ENCODE peak calls at places on chromosome 6, in nine cellular contexts. R is pancreas; Y is CD8-positive, alpha-beta T cell; P is thyroid gland; W is hepatocyte; M is neural progenitor cell; E is epithelial cell of esophagus; K is heart right ventricle; N is GM13976. B is an unnamed sample.

GRCh38 chr6:7633361-7633760 is 43.4 kb downstream of the SNRNP48 start:
- DNase-seq in P (no peak), E (no peak), M (no peak), N (no peak), W (no peak), Y (no peak), K (no peak), R (no peak), B (no peak)

GRCh38 chr6:102355578-102355977 is 962.1 kb downstream of the GRIK2 start:
- DNase-seq in E (no peak), K (no peak), M (no peak), R (no peak), W (no peak), N (no peak), Y (no peak), P (no peak), B (no peak)

GRCh38 chr6:111738631-111739030 is 133.0 kb upstream of the TRAF3IP2 start:
- DNase-seq in P (no peak), E (no peak), W (no peak), Y (no peak), N (no peak), R (no peak), K (no peak), M (no peak), B (no peak)

GRCh38 chr6:116461563-116462507 is 660 bp downstream of the CALHM6 start:
- DNase-seq in N (peak), Y (peak), P (peak), R (peak), E (peak), M (peak), W (peak), K (peak), B (peak)

GRCh38 chr6:75220365-75220764 is 14.5 kb upstream of the COL12A1 start:
- DNase-seq in Y (no peak), W (no peak), E (no peak), N (no peak), K (no peak), M (no peak), P (no peak), R (no peak), B (no peak)

GRCh38 chr6:168574699-168575195 is 133.8 kb downstream of the SMOC2 start:
- DNase-seq in E (no peak), M (peak), K (no peak), W (peak), Y (no peak), P (peak), N (no peak), R (no peak), B (no peak)

GRCh38 chr6:79810878-79811277 is 136.5 kb downstream of the ELOVL4 start:
- DNase-seq in N (no peak), M (peak), K (no peak), E (no peak), Y (no peak), W (no peak), P (peak), R (no peak), B (no peak)

GRCh38 chr6:80872194-80872950 is 765.9 kb downstream of the BCKDHB start:
- DNase-seq in M (no peak), Y (no peak), K (peak), P (peak), R (no peak), E (no peak), W (no peak), N (no peak), B (no peak)

GRCh38 chr6:107180114-107180513 is 64.8 kb upstream of the BEND3 start:
- DNase-seq in N (no peak), E (no peak), W (no peak), M (no peak), P (no peak), K (no peak), R (no peak), Y (no peak), B (no peak)

GRCh38 chr6:148968636-148969270 is 221.9 kb downstream of the UST start:
- DNase-seq in P (no peak), R (no peak), M (no peak), W (no peak), K (no peak), N (no peak), E (no peak), Y (no peak), B (no peak)

GRCh38 chr6:148513145-148514071 is 170.8 kb downstream of the SASH1 start:
- DNase-seq in E (no peak), K (peak), P (no peak), N (no peak), M (no peak), W (no peak), R (no peak), Y (no peak), B (no peak)

GRCh38 chr6:1624848-1625341 is 15.2 kb downstream of the FOXC1 start:
- DNase-seq in K (no peak), M (peak), R (no peak), Y (no peak), N (no peak), E (peak), W (peak), P (peak), B (no peak)

GRCh38 chr6:155123520-155123919 is 128.4 kb downstream of the TIAM2 start:
- DNase-seq in K (no peak), E (no peak), N (no peak), R (no peak), W (no peak), Y (no peak), M (peak), P (no peak), B (no peak)

GRCh38 chr6:141464490-141464889 is 668.2 kb upstream of the GJE1 start:
- DNase-seq in M (no peak), K (peak), W (peak), R (no peak), N (peak), E (peak), Y (no peak), P (no peak), B (no peak)

GRCh38 chr6:106116125-106116524 is 30.0 kb downstream of the PRDM1 start:
- DNase-seq in R (no peak), P (peak), E (peak), Y (no peak), M (no peak), K (peak), W (no peak), N (no peak), B (no peak)

GRCh38 chr6:147586044-147586443 is 77.6 kb downstream of the SAMD5 start:
- DNase-seq in E (peak), M (no peak), Y (no peak), N (no peak), K (peak), R (peak), W (no peak), P (no peak), B (no peak)

GRCh38 chr6:111696814-111697213 is 91.1 kb upstream of the TRAF3IP2 start:
- DNase-seq in M (no peak), E (no peak), N (no peak), R (peak), W (no peak), Y (no peak), P (no peak), K (no peak), B (no peak)

GRCh38 chr6:142857609-142858195 is 87.3 kb downstream of the HIVEP2 start:
- DNase-seq in P (no peak), N (peak), W (no peak), M (no peak), K (no peak), E (no peak), Y (peak), R (no peak), B (peak)

GRCh38 chr6:44976677-44977405 is 351.3 kb upstream of the RUNX2 start:
- DNase-seq in M (no peak), E (peak), W (no peak), R (no peak), Y (peak), K (no peak), N (no peak), P (no peak), B (no peak)

GRCh38 chr6:130742282-130742681 is 84.9 kb upstream of the SMLR1 start:
- DNase-seq in K (no peak), M (no peak), R (no peak), E (no peak), W (no peak), N (no peak), P (no peak), Y (no peak), B (no peak)

GRCh38 chr6:1986454-1987243 is 258.8 kb downstream of the GMDS start:
- DNase-seq in E (no peak), Y (no peak), W (no peak), P (no peak), N (no peak), K (no peak), M (no peak), R (no peak), B (no peak)

GRCh38 chr6:149474108-149474935 is 10.5 kb downstream of the ZC3H12D start:
- DNase-seq in E (no peak), K (no peak), R (no peak), Y (no peak), N (no peak), W (no peak), P (no peak), M (no peak), B (no peak)

GRCh38 chr6:36676142-36677058 is 2.1 kb upstream of the CDKN1A start:
- DNase-seq in Y (no peak), N (no peak), M (peak), R (no peak), P (no peak), E (peak), K (no peak), W (no peak), B (no peak)

GRCh38 chr6:36679043-36679821 is 718 bp downstream of the CDKN1A start:
- DNase-seq in W (peak), Y (no peak), M (peak), K (peak), P (peak), R (peak), E (peak), N (no peak), B (peak)

GRCh38 chr6:36677753-36678487 is 594 bp upstream of the CDKN1A start:
- DNase-seq in W (peak), P (no peak), E (peak), M (no peak), R (no peak), K (no peak), N (no peak), Y (no peak), B (no peak)

GRCh38 chr6:36677059-36677749 is 1.3 kb upstream of the CDKN1A start:
- DNase-seq in M (no peak), E (peak), N (no peak), W (no peak), P (no peak), Y (no peak), R (no peak), K (no peak), B (no peak)

DNA sequence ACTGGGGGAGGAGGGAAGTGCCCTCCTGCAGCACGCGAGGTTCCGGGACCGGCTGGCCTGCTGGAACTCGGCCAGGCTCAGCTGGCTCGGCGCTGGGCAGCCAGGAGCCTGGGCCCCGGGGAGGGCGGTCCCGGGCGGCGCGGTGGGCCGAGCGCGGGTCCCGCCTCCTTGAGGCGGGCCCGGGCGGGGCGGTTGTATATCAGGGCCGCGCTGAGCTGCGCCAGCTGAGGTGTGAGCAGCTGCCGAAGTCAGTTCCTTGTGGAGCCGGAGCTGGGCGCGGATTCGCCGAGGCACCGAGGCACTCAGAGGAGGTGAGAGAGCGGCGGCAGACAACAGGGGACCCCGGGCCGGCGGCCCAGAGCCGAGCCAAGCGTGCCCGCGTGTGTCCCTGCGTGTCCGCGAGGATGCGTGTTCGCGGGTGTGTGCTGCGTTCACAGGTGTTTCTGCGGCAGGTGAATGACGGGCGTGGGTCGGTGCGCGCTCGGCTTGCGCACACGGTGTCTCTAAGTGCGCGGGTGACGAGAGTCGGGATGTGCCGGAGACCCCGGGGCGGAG is at the start of gene CDKN1A:
- DNase-seq in P (peak), Y (peak), K (peak), R (peak), E (peak), N (peak), M (peak), W (peak), B (peak)
- TF ChIP-seq CTCF in P (no peak), Y (no peak), K (no peak), R (no peak), E (no peak), N (no peak), M (no peak), W (no peak), B (no peak)

DNA sequence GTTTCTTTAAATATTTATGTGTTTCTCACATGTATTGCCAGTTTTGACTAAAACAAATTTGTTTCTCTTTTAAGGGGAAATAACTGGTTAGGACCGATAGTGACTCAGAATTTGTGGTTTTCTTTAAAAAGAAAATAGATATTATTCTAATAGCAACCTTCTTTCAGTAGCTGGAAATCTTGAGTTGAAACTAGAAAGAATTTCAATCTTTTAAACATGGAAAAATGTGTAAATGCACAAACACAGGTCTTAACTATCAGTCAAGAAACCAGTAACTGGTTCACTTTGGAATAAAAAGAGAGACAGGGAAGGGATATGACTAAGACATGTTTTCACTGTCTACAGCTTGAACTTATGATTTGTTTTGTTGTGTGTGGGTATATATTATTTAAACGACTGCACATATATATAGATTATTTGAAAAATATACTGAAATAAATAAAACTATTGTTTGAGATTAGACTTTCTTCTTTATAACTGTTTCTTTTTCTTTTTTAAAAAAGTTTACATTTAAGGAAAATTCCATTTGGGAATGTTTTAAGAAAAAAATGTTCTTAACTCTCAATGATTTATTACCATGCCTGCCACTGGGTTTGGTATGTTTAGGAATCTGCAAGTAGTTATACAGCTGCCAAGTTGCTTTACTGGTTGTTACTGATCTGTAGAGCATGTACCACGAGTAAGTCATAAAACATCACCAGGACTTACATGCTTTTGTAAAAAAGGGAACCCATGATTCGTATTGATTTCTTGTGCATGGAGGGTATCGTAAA is 753.3 kb upstream of the MARCKS start:
- DNase-seq in N (no peak), P (no peak), K (no peak), M (no peak), W (peak), E (peak), Y (no peak), R (no peak), B (no peak)
- TF ChIP-seq CTCF in N (no peak), P (no peak), K (no peak), M (no peak), W (no peak), E (no peak), Y (no peak), R (no peak), B (no peak)

GRCh38 chr6:151240036-151240685 is 394 bp downstream of the AKAP12 start:
- DNase-seq in K (peak), Y (no peak), E (peak), W (peak), R (peak), N (peak), P (peak), M (peak), B (peak)
- TF ChIP-seq CTCF in K (no peak), Y (no peak), E (no peak), W (peak), R (no peak), N (no peak), P (no peak), M (peak), B (no peak)

GRCh38 chr6:26020983-26021349 is 58.4 kb downstream of the TRIM38 start:
- DNase-seq in R (peak), M (peak), W (peak), P (peak), E (peak), K (peak), N (no peak), Y (peak), B (peak)

GRCh38 chr6:26019261-26019845 is 56.8 kb downstream of the TRIM38 start:
- DNase-seq in P (peak), N (no peak), Y (no peak), K (no peak), W (no peak), M (no peak), E (peak), R (no peak), B (no peak)

GRCh38 chr6:26016326-26017275 is 54.0 kb downstream of the TRIM38 start:
- DNase-seq in W (no peak), R (no peak), P (peak), M (no peak), E (peak), N (no peak), Y (no peak), K (peak), B (no peak)

GRCh38 chr6:26020291-26020982 is 57.8 kb downstream of the TRIM38 start:
- DNase-seq in K (peak), Y (peak), E (peak), W (peak), P (peak), M (peak), R (peak), N (peak), B (peak)

GRCh38 chr6:26017567-26017966 is 55.0 kb downstream of the TRIM38 start:
- DNase-seq in M (no peak), E (peak), K (peak), Y (peak), R (no peak), W (no peak), P (peak), N (peak), B (peak)
- TF ChIP-seq CTCF in M (no peak), E (peak), K (peak), Y (no peak), R (no peak), W (no peak), P (no peak), N (no peak), B (no peak)

GRCh38 chr6:86728976-86729375 is 208.4 kb upstream of the HTR1E start:
- DNase-seq in W (no peak), K (no peak), P (no peak), N (no peak), E (no peak), Y (no peak), M (no peak), R (no peak), B (no peak)

GRCh38 chr6:86723131-86723530 is 214.2 kb upstream of the HTR1E start:
- DNase-seq in R (no peak), N (no peak), P (no peak), W (no peak), Y (no peak), K (no peak), E (no peak), M (no peak), B (no peak)

GRCh38 chr6:86723729-86724128 is 213.6 kb upstream of the HTR1E start:
- DNase-seq in K (no peak), Y (no peak), M (no peak), N (no peak), E (peak), R (no peak), W (no peak), P (no peak), B (no peak)

GRCh38 chr6:86730216-86730615 is 207.1 kb upstream of the HTR1E start:
- DNase-seq in N (no peak), E (peak), M (no peak), Y (no peak), P (no peak), R (no peak), K (no peak), W (no peak), B (no peak)

DNA sequence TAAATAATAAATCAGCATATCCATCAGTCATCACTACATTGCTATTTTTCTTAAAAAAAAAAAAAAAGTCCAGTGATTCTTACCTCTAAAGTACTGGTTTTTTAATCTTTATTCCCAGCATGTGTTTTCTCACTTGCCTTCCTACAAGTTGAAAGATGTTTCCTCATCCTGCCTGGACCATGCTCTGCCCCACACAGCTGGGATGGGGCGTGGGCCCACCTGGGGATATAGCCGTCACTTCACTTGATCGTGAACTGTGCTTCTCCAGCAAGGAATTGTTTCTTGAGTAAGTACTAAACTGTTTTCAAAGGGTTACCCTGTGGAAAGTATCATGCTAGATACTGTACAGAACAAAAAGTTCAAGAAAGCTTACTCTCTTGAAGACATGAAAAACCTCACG is 212.6 kb upstream of the HTR1E start:
- DNase-seq in W (no peak), R (no peak), P (no peak), E (no peak), K (no peak), Y (no peak), M (no peak), N (no peak), B (no peak)
- TF ChIP-seq CTCF in W (no peak), R (no peak), P (no peak), E (no peak), K (no peak), Y (no peak), M (no peak), N (no peak), B (no peak)

DNA sequence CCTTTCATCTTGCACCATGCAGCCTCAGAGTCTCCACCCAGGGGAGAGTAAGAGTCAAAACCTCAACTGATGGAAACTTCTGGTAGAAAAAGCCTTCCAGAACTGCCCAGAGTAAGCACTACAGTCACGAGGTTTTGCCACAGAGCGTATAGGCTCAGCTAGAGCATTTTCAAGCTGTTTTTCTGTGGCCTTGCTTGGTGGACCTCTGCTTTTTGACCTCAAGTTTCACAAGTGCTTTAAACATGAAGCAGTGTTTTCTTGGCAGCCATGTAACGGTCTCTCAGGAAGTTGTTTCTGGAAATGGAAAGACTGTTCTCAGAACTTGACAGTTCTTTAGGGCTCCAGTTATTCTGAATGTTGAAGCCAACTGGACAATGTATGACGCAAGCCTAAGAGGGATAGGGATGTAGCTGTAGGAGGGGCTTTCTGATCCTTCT is 146.5 kb downstream of the ZDHHC14 start:
- DNase-seq in N (peak), W (no peak), E (no peak), M (no peak), R (no peak), Y (no peak), P (no peak), K (peak), B (no peak)
- TF ChIP-seq CTCF in N (no peak), W (no peak), E (no peak), M (no peak), R (no peak), Y (no peak), P (no peak), K (no peak), B (no peak)

GRCh38 chr6:28433119-28433518 is 10.2 kb downstream of the ZSCAN23 start:
- DNase-seq in K (no peak), M (no peak), W (no peak), Y (no peak), N (no peak), E (no peak), R (no peak), P (no peak), B (no peak)
- TF ChIP-seq CTCF in K (no peak), M (no peak), W (no peak), Y (no peak), N (no peak), E (no peak), R (no peak), P (no peak), B (no peak)

GRCh38 chr6:41021832-41022231 is 17.2 kb downstream of the UNC5CL start:
- DNase-seq in W (peak), P (peak), R (peak), Y (no peak), E (peak), K (peak), N (no peak), M (peak), B (no peak)
- TF ChIP-seq CTCF in W (peak), P (no peak), R (no peak), Y (no peak), E (peak), K (no peak), N (no peak), M (peak), B (no peak)